ENCODE peak calls at places on chromosome 5, in eight cellular contexts. One of them, this sample, is unnamed.

GRCh38 chr5:136062563-136063274 is 33.9 kb downstream of the TGFBI start:
- DNase-seq in astrocyte: no peak
- DNase-seq in OCI-LY7: peak
- DNase-seq in tibial artery: no peak
- DNase-seq in IMR-90: peak
- DNase-seq in mesendoderm: peak
- DNase-seq in neural progenitor cell: peak
- DNase-seq in heart right ventricle: no peak
- DNase-seq in this sample: peak

GRCh38 chr5:40217509-40217908 is 462.2 kb upstream of the PTGER4 start:
- DNase-seq in astrocyte: no peak
- DNase-seq in OCI-LY7: no peak
- DNase-seq in tibial artery: no peak
- DNase-seq in IMR-90: no peak
- DNase-seq in mesendoderm: no peak
- DNase-seq in neural progenitor cell: no peak
- DNase-seq in heart right ventricle: no peak
- DNase-seq in this sample: no peak

GRCh38 chr5:99955006-99955405 is 580.2 kb upstream of the FAM174A start:
- DNase-seq in astrocyte: no peak
- DNase-seq in OCI-LY7: no peak
- DNase-seq in tibial artery: no peak
- DNase-seq in IMR-90: no peak
- DNase-seq in mesendoderm: no peak
- DNase-seq in neural progenitor cell: no peak
- DNase-seq in heart right ventricle: no peak
- DNase-seq in this sample: no peak

GRCh38 chr5:9198399-9198798 is 347.5 kb downstream of the SEMA5A start:
- DNase-seq in astrocyte: peak
- DNase-seq in OCI-LY7: no peak
- DNase-seq in tibial artery: no peak
- DNase-seq in IMR-90: peak
- DNase-seq in mesendoderm: peak
- DNase-seq in neural progenitor cell: peak
- DNase-seq in heart right ventricle: no peak
- DNase-seq in this sample: no peak

GRCh38 chr5:82107277-82107676 is 135.5 kb downstream of the ATG10 start:
- DNase-seq in astrocyte: peak
- DNase-seq in OCI-LY7: no peak
- DNase-seq in tibial artery: no peak
- DNase-seq in IMR-90: peak
- DNase-seq in mesendoderm: peak
- DNase-seq in neural progenitor cell: peak
- DNase-seq in heart right ventricle: no peak
- DNase-seq in this sample: no peak

GRCh38 chr5:72281764-72282499 is 38.1 kb downstream of the MRPS27 start:
- DNase-seq in astrocyte: peak
- DNase-seq in OCI-LY7: no peak
- DNase-seq in tibial artery: no peak
- DNase-seq in IMR-90: peak
- DNase-seq in mesendoderm: peak
- DNase-seq in neural progenitor cell: no peak
- DNase-seq in heart right ventricle: no peak
- DNase-seq in this sample: no peak

GRCh38 chr5:158725223-158725825 is 374.4 kb downstream of the EBF1 start:
- DNase-seq in astrocyte: no peak
- DNase-seq in OCI-LY7: peak
- DNase-seq in tibial artery: no peak
- DNase-seq in IMR-90: no peak
- DNase-seq in mesendoderm: no peak
- DNase-seq in neural progenitor cell: no peak
- DNase-seq in heart right ventricle: no peak
- DNase-seq in this sample: no peak

GRCh38 chr5:103867857-103868598 is 305.4 kb upstream of the NUDT12 start:
- DNase-seq in astrocyte: peak
- DNase-seq in OCI-LY7: no peak
- DNase-seq in tibial artery: no peak
- DNase-seq in IMR-90: no peak
- DNase-seq in mesendoderm: no peak
- DNase-seq in neural progenitor cell: no peak
- DNase-seq in heart right ventricle: no peak
- DNase-seq in this sample: no peak

GRCh38 chr5:91514408-91514807 is 131.3 kb upstream of the ARRDC3 start:
- DNase-seq in astrocyte: no peak
- DNase-seq in OCI-LY7: no peak
- DNase-seq in tibial artery: no peak
- DNase-seq in IMR-90: no peak
- DNase-seq in mesendoderm: peak
- DNase-seq in neural progenitor cell: peak
- DNase-seq in heart right ventricle: no peak
- DNase-seq in this sample: no peak

GRCh38 chr5:177524539-177524900 is 7.8 kb upstream of the DDX41 start:
- DNase-seq in astrocyte: no peak
- DNase-seq in OCI-LY7: no peak
- DNase-seq in tibial artery: no peak
- DNase-seq in IMR-90: no peak
- DNase-seq in mesendoderm: no peak
- DNase-seq in neural progenitor cell: no peak
- DNase-seq in heart right ventricle: no peak
- DNase-seq in this sample: no peak

GRCh38 chr5:10366310-10367297 is 13.1 kb downstream of the MARCHF6 start:
- DNase-seq in astrocyte: peak
- DNase-seq in OCI-LY7: no peak
- DNase-seq in tibial artery: no peak
- DNase-seq in IMR-90: peak
- DNase-seq in mesendoderm: no peak
- DNase-seq in neural progenitor cell: no peak
- DNase-seq in heart right ventricle: no peak
- DNase-seq in this sample: no peak

GRCh38 chr5:144638802-144639201 is 468.1 kb downstream of the KCTD16 start:
- DNase-seq in astrocyte: no peak
- DNase-seq in OCI-LY7: no peak
- DNase-seq in tibial artery: no peak
- DNase-seq in IMR-90: no peak
- DNase-seq in mesendoderm: peak
- DNase-seq in neural progenitor cell: no peak
- DNase-seq in heart right ventricle: no peak
- DNase-seq in this sample: no peak

GRCh38 chr5:134245101-134245604 is 19.3 kb upstream of the PPP2CA start:
- DNase-seq in astrocyte: peak
- DNase-seq in OCI-LY7: no peak
- DNase-seq in tibial artery: no peak
- DNase-seq in IMR-90: peak
- DNase-seq in mesendoderm: peak
- DNase-seq in neural progenitor cell: peak
- DNase-seq in heart right ventricle: no peak
- DNase-seq in this sample: no peak

GRCh38 chr5:74801197-74801596 is 34.1 kb downstream of the NSA2 start:
- DNase-seq in astrocyte: no peak
- DNase-seq in OCI-LY7: no peak
- DNase-seq in tibial artery: no peak
- DNase-seq in IMR-90: no peak
- DNase-seq in mesendoderm: no peak
- DNase-seq in neural progenitor cell: no peak
- DNase-seq in heart right ventricle: no peak
- DNase-seq in this sample: no peak

GRCh38 chr5:32251864-32252458 is 60.8 kb downstream of the MTMR12 start:
- DNase-seq in astrocyte: no peak
- DNase-seq in OCI-LY7: no peak
- DNase-seq in tibial artery: no peak
- DNase-seq in IMR-90: no peak
- DNase-seq in mesendoderm: no peak
- DNase-seq in neural progenitor cell: no peak
- DNase-seq in heart right ventricle: no peak
- DNase-seq in this sample: no peak

GRCh38 chr5:124692324-124692723 is 54.1 kb downstream of the ZNF608 start:
- DNase-seq in astrocyte: peak
- DNase-seq in OCI-LY7: no peak
- DNase-seq in tibial artery: no peak
- DNase-seq in IMR-90: peak
- DNase-seq in mesendoderm: no peak
- DNase-seq in neural progenitor cell: no peak
- DNase-seq in heart right ventricle: no peak
- DNase-seq in this sample: no peak

GRCh38 chr5:122145906-122146305 is 16.6 kb downstream of the ZNF474 start:
- DNase-seq in astrocyte: no peak
- DNase-seq in OCI-LY7: no peak
- DNase-seq in tibial artery: no peak
- DNase-seq in IMR-90: no peak
- DNase-seq in mesendoderm: no peak
- DNase-seq in neural progenitor cell: peak
- DNase-seq in heart right ventricle: no peak
- DNase-seq in this sample: no peak

GRCh38 chr5:90941002-90941720 is 382.6 kb downstream of the ADGRV1 start:
- DNase-seq in astrocyte: no peak
- DNase-seq in OCI-LY7: no peak
- DNase-seq in tibial artery: no peak
- DNase-seq in IMR-90: no peak
- DNase-seq in mesendoderm: no peak
- DNase-seq in neural progenitor cell: no peak
- DNase-seq in heart right ventricle: no peak
- DNase-seq in this sample: no peak

GRCh38 chr5:126390056-126390455 is 33.2 kb upstream of the GRAMD2B start:
- DNase-seq in astrocyte: no peak
- DNase-seq in OCI-LY7: no peak
- DNase-seq in tibial artery: no peak
- DNase-seq in IMR-90: no peak
- DNase-seq in mesendoderm: no peak
- DNase-seq in neural progenitor cell: no peak
- DNase-seq in heart right ventricle: no peak
- DNase-seq in this sample: no peak

GRCh38 chr5:9483251-9483650 is 62.6 kb downstream of the SEMA5A start:
- DNase-seq in astrocyte: peak
- DNase-seq in OCI-LY7: no peak
- DNase-seq in tibial artery: no peak
- DNase-seq in IMR-90: peak
- DNase-seq in mesendoderm: peak
- DNase-seq in neural progenitor cell: no peak
- DNase-seq in heart right ventricle: no peak
- DNase-seq in this sample: no peak

GRCh38 chr5:72159501-72159911 is 52.2 kb downstream of the MAP1B start:
- DNase-seq in astrocyte: peak
- DNase-seq in OCI-LY7: no peak
- DNase-seq in tibial artery: no peak
- DNase-seq in IMR-90: peak
- DNase-seq in mesendoderm: no peak
- DNase-seq in neural progenitor cell: no peak
- DNase-seq in heart right ventricle: no peak
- DNase-seq in this sample: no peak

GRCh38 chr5:170572453-170572852 is 68.6 kb downstream of the KCNIP1 start:
- DNase-seq in astrocyte: peak
- DNase-seq in OCI-LY7: no peak
- DNase-seq in tibial artery: no peak
- DNase-seq in IMR-90: no peak
- DNase-seq in mesendoderm: no peak
- DNase-seq in neural progenitor cell: no peak
- DNase-seq in heart right ventricle: no peak
- DNase-seq in this sample: no peak

GRCh38 chr5:130724658-130725057 is 440.4 kb downstream of the HINT1 start:
- DNase-seq in astrocyte: no peak
- DNase-seq in OCI-LY7: no peak
- DNase-seq in tibial artery: no peak
- DNase-seq in IMR-90: no peak
- DNase-seq in mesendoderm: no peak
- DNase-seq in neural progenitor cell: no peak
- DNase-seq in heart right ventricle: no peak
- DNase-seq in this sample: no peak

DNA sequence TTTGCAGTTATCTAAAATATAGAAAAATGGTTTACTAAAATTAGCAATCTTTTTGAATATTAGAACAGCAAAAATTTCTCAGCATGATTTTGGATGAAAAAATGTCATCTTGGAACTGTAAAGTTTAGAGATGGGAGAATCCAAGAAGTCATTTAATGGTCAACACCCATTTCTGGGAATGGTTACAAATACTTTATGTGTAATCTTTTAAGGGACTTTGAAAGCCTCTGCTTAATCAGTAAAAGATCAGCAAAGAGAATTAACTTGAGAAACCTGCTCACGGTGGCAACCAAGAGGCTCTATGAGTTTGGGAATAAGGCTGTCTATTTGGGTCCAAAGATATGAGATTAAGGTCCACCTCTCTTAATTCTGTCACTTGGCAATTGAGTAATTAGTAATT is 13.0 kb downstream of the C1QTNF3 start:
- DNase-seq in astrocyte: no peak
- DNase-seq in OCI-LY7: no peak
- DNase-seq in tibial artery: no peak
- DNase-seq in IMR-90: no peak
- DNase-seq in mesendoderm: no peak
- DNase-seq in neural progenitor cell: no peak
- DNase-seq in heart right ventricle: no peak
- DNase-seq in this sample: no peak
- H3K27ac ChIP-seq in astrocyte: no peak
- H3K27ac ChIP-seq in OCI-LY7: no peak
- H3K27ac ChIP-seq in tibial artery: no peak
- H3K27ac ChIP-seq in IMR-90: no peak
- H3K27ac ChIP-seq in mesendoderm: no peak
- H3K27ac ChIP-seq in neural progenitor cell: no peak
- H3K27ac ChIP-seq in heart right ventricle: no peak
- H3K27ac ChIP-seq in this sample: no peak

DNA sequence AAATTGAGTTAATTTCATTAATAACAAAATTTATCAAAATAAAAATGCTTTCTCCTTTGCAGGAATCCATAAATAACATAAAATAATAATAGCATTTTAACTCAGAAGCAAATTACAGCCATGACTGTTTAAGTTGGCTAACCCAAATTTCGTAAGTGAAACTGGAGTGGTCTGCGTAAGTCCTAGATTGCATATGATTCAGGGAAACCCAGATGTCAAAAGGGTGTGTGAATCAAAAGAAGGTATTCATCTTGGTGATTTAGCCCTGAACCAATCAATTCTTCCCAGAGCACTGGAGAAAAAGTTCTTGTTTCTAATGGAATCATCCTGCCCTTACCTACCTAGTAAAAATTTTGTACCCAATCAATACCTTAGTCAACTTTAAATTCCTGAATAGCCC is 547.6 kb downstream of the RAB3C start:
- DNase-seq in astrocyte: no peak
- DNase-seq in OCI-LY7: no peak
- DNase-seq in tibial artery: no peak
- DNase-seq in IMR-90: peak
- DNase-seq in mesendoderm: no peak
- DNase-seq in neural progenitor cell: no peak
- DNase-seq in heart right ventricle: no peak
- DNase-seq in this sample: no peak
- H3K4me3 ChIP-seq in astrocyte: no peak
- H3K4me3 ChIP-seq in OCI-LY7: no peak
- H3K4me3 ChIP-seq in tibial artery: no peak
- H3K4me3 ChIP-seq in IMR-90: no peak
- H3K4me3 ChIP-seq in mesendoderm: no peak
- H3K4me3 ChIP-seq in neural progenitor cell: no peak
- H3K4me3 ChIP-seq in heart right ventricle: no peak
- H3K4me3 ChIP-seq in this sample: no peak

GRCh38 chr5:113062869-113063508 is 86.4 kb downstream of the DCP2 start:
- DNase-seq in astrocyte: no peak
- DNase-seq in OCI-LY7: no peak
- DNase-seq in tibial artery: no peak
- DNase-seq in IMR-90: no peak
- DNase-seq in mesendoderm: no peak
- DNase-seq in neural progenitor cell: no peak
- DNase-seq in heart right ventricle: no peak
- DNase-seq in this sample: no peak
- H3K27ac ChIP-seq in astrocyte: peak
- H3K27ac ChIP-seq in OCI-LY7: no peak
- H3K27ac ChIP-seq in tibial artery: no peak
- H3K27ac ChIP-seq in IMR-90: no peak
- H3K27ac ChIP-seq in mesendoderm: no peak
- H3K27ac ChIP-seq in neural progenitor cell: no peak
- H3K27ac ChIP-seq in heart right ventricle: no peak
- H3K27ac ChIP-seq in this sample: no peak

GRCh38 chr5:152255411-152255810 is 149.7 kb downstream of the NMUR2 start:
- DNase-seq in astrocyte: no peak
- DNase-seq in OCI-LY7: no peak
- DNase-seq in tibial artery: no peak
- DNase-seq in IMR-90: no peak
- DNase-seq in mesendoderm: no peak
- DNase-seq in neural progenitor cell: no peak
- DNase-seq in heart right ventricle: no peak
- DNase-seq in this sample: no peak
- H3K4me3 ChIP-seq in astrocyte: no peak
- H3K4me3 ChIP-seq in OCI-LY7: no peak
- H3K4me3 ChIP-seq in tibial artery: no peak
- H3K4me3 ChIP-seq in IMR-90: no peak
- H3K4me3 ChIP-seq in mesendoderm: no peak
- H3K4me3 ChIP-seq in neural progenitor cell: no peak
- H3K4me3 ChIP-seq in heart right ventricle: no peak
- H3K4me3 ChIP-seq in this sample: no peak